ENCODE peak calls at places on chromosomes 6 and 20, in seven cellular contexts. B is H1, G is H9, U is mesendoderm, S is neuronal stem cell, M is IMR-90, F is mesenchymal stem cell. V is an unnamed sample.

GRCh38 chr6:155481215-155481614 is 25.6 kb upstream of the NOX3 start:
- DNase-seq in U (no peak), M (peak), F (no peak), B (no peak), S (no peak), G (no peak), V (peak)

GRCh38 chr6:157715766-157716171 is 107.3 kb upstream of the SNX9 start:
- DNase-seq in U (no peak), G (no peak), F (peak), M (peak), B (no peak), S (no peak), V (peak)

GRCh38 chr20:58179432-58180099 is 48.9 kb downstream of the ANKRD60 start:
- DNase-seq in M (no peak), F (peak), G (peak), S (peak), B (peak), U (peak), V (peak)

GRCh38 chr20:24746351-24746685 is 202.8 kb upstream of the CST7 start:
- DNase-seq in B (no peak), G (peak), U (no peak), M (no peak), S (no peak), F (no peak), V (no peak)

GRCh38 chr6:2767327-2767985 is 2.3 kb downstream of the WRNIP1 start:
- DNase-seq in G (no peak), S (no peak), B (no peak), U (no peak), M (no peak), F (no peak), V (no peak)

GRCh38 chr20:53157443-53158408 is 185.6 kb downstream of the TSHZ2 start:
- DNase-seq in F (peak), G (peak), S (peak), U (peak), M (peak), B (peak), V (peak)

GRCh38 chr6:133995296-133995695 is 42.3 kb downstream of the TBPL1 start:
- DNase-seq in F (no peak), S (no peak), B (no peak), U (peak), G (no peak), M (peak), V (no peak)

GRCh38 chr6:158211273-158212055 is 43.3 kb downstream of the GTF2H5 start:
- DNase-seq in S (no peak), M (peak), B (no peak), U (no peak), F (no peak), G (no peak), V (peak)

GRCh38 chr6:131643262-131643631 is 6.1 kb downstream of the ENPP3 start:
- DNase-seq in B (no peak), S (no peak), F (no peak), U (no peak), M (no peak), G (no peak), V (no peak)

GRCh38 chr20:23174821-23175220 is 88.7 kb upstream of the CD93 start:
- DNase-seq in G (no peak), F (no peak), U (no peak), M (no peak), S (no peak), B (no peak), V (no peak)

GRCh38 chr6:31180500-31180899 is 10.0 kb upstream of the POU5F1 start:
- DNase-seq in M (no peak), F (no peak), B (no peak), S (no peak), U (peak), G (peak), V (peak)

GRCh38 chr20:57071283-57071701 is 195.1 kb downstream of the BMP7 start:
- DNase-seq in G (peak), S (no peak), B (no peak), M (no peak), F (peak), U (peak), V (peak)

GRCh38 chr20:3744806-3745685 is 12.6 kb downstream of the HSPA12B start:
- DNase-seq in B (peak), G (peak), M (no peak), U (peak), F (peak), S (peak), V (peak)

DNA sequence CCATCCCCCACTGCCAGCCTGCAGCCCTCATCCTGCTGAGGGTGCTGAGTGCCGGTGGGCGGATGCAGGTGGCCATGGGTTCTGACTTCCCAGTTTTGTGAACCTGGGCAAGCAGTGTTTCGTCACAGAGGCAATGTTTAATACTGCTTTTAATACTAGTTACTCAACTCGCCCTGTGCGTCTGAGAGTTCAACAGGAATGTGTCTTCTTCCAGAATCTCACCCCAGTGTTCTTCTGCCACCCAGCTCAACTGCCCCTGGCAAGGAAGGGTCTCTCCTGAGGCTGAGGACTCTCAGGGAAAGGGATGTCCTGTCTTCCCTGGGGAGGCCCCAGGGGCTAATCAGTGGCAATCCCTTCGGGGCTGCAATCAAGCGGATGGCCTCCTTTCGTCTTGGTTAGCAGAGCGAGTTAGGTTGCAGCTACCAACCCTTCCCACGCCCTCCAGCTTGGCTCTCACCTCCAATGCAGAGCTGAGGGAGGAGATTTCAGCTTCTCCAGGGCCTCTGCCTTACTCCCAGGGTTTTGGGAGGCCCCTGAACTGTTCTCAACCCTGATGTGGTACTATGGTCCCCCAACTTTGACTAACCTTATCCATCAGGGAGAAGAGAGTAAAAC is 2.0 kb downstream of the KCNK16 start:
- DNase-seq in F (no peak), M (no peak), G (no peak), U (no peak), S (no peak), B (no peak), V (no peak)
- H4K8ac ChIP-seq in F (no peak), M (no peak), G (no peak), U (no peak), S (no peak), B (peak), V (no peak)

DNA sequence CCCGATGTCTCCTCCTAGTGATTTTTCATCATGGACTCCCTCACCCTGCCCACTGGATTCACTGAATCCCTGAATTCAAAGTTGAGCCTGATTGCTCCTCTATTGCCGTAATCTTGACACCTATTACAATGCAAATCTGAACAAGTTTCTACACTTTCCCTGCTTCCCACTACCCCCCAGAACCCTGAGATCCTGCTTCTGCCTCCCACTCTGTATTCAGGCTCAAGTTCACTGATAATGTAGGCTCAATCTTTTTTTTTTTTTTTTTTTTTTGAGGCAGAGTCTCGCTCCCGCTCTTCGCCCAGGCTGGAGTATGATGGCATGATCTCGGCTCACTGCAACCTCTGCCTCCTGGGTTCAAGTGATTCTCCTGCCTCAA is 3.6 kb upstream of the DCBLD1 start:
- DNase-seq in S (no peak), G (no peak), F (no peak), U (no peak), B (no peak), M (no peak), V (no peak)
- H4K8ac ChIP-seq in S (no peak), G (no peak), F (no peak), U (no peak), B (no peak), M (no peak), V (no peak)

GRCh38 chr6:19895866-19896579 is 58.9 kb downstream of the ID4 start:
- DNase-seq in U (no peak), S (no peak), B (no peak), G (no peak), F (no peak), M (no peak), V (no peak)

GRCh38 chr6:19896580-19897010 is 59.4 kb downstream of the ID4 start:
- DNase-seq in U (no peak), F (no peak), S (no peak), B (no peak), G (no peak), M (no peak), V (no peak)

GRCh38 chr6:19898141-19898740 is 61.1 kb downstream of the ID4 start:
- DNase-seq in U (no peak), F (no peak), M (no peak), G (no peak), S (no peak), B (no peak), V (peak)

GRCh38 chr6:19891446-19891845 is 54.3 kb downstream of the ID4 start:
- DNase-seq in U (no peak), B (no peak), G (no peak), F (no peak), M (no peak), S (no peak), V (no peak)

DNA sequence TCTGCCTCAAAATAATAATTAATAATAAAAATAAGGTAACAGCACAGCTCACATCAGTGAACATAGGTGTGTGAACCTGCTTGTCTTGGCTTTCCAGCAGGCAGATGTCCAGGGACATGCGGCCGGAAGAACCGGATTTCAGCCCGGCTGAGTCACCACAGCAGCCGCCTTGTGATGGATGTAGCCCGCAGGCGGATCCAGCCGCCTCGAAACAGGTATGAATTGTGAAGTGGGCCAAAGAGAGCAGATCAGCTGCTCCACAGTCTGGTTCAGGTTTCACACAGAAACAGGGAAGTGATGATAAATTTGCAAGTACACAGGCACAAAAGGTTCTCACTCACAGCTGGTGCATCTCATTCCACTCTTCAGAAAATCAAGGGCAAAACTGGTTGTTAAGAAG is 55.1 kb downstream of the ID4 start:
- DNase-seq in U (peak), G (no peak), M (no peak), F (no peak), S (no peak), B (no peak), V (peak)
- H4K8ac ChIP-seq in U (no peak), G (no peak), M (no peak), F (no peak), S (no peak), B (no peak), V (no peak)

DNA sequence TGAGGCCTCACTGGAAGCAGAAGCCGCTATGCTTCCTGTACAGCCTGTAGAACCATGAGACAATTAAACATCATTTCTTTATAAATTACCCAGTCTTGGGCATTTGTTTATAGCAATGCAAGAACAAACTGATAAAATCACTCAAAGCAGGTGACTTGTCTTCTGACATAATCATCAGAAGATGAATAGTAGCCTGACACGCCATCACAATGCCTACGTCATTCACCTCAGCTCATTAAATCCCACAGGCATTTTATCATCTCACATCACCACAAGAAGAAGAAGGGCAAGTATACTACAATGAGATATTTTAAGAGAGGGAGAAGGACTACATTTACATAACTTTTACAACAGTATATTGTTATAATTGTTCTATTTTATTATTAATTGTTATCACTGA is 3.1 kb upstream of the CAP2 start:
- DNase-seq in B (no peak), U (no peak), M (no peak), F (no peak), G (no peak), S (no peak), V (peak)
- H4K8ac ChIP-seq in B (no peak), U (no peak), M (no peak), F (no peak), G (no peak), S (no peak), V (no peak)